ENCODE peak calls at places on chromosomes 6 and 20, in nine cellular contexts. T is HCT116, B is neuronal stem cell, Q is pancreas, C is left ventricle myocardium inferior, N is RWPE1, M is H9, H is endodermal cell, W is SJCRH30. A is an unnamed sample.

GRCh38 chr20:57087102-57087501 is 179.3 kb downstream of the BMP7 start:
- DNase-seq in H (no peak), W (no peak), C (no peak), Q (no peak), B (no peak), M (peak), T (peak), N (no peak), A (no peak)

GRCh38 chr6:111552241-111552744 is 53.4 kb downstream of the TRAF3IP2 start:
- DNase-seq in M (peak), B (peak), Q (peak), C (peak), H (peak), N (peak), T (no peak), W (peak), A (peak)

GRCh38 chr6:79117752-79118151 is 39.7 kb upstream of the PHIP start:
- DNase-seq in C (no peak), T (no peak), W (no peak), M (no peak), Q (no peak), B (no peak), N (no peak), H (no peak), A (no peak)

GRCh38 chr6:106511274-106512047 is 117.8 kb downstream of the RTN4IP1 start:
- DNase-seq in Q (peak), T (no peak), B (peak), W (no peak), M (peak), H (peak), C (no peak), N (peak), A (no peak)

GRCh38 chr20:33947709-33948295 is 45.9 kb upstream of the RALY start:
- DNase-seq in B (peak), N (peak), H (peak), W (peak), C (no peak), Q (no peak), M (peak), T (peak), A (no peak)

GRCh38 chr6:159941286-159942113 is 27.4 kb upstream of the IGF2R start:
- DNase-seq in M (no peak), C (no peak), N (no peak), W (no peak), T (peak), B (no peak), Q (no peak), H (no peak), A (no peak)

GRCh38 chr6:145964948-145965366 is 799 bp upstream of the SHPRH start:
- DNase-seq in B (no peak), H (no peak), C (no peak), W (no peak), T (no peak), N (no peak), Q (no peak), M (no peak), A (no peak)

GRCh38 chr20:50354690-50355592 is 155.2 kb upstream of the PTPN1 start:
- DNase-seq in B (no peak), M (no peak), C (no peak), H (no peak), W (no peak), N (peak), Q (no peak), T (no peak), A (no peak)

GRCh38 chr6:134340574-134340973 is 22.7 kb upstream of the SGK1 start:
- DNase-seq in W (no peak), T (no peak), M (no peak), B (no peak), Q (no peak), H (no peak), N (no peak), C (no peak), A (no peak)

GRCh38 chr6:113414511-113414910 is 442.6 kb upstream of the MARCKS start:
- DNase-seq in M (no peak), N (peak), W (peak), H (no peak), B (no peak), C (no peak), T (peak), Q (peak), A (no peak)
- H3K27ac ChIP-seq in M (no peak), N (no peak), W (no peak), H (no peak), B (no peak), C (no peak), T (no peak), Q (no peak), A (no peak)

GRCh38 chr6:3478341-3478740 is 21.5 kb upstream of the SLC22A23 start:
- DNase-seq in H (peak), T (no peak), Q (no peak), N (no peak), C (no peak), B (no peak), W (no peak), M (no peak), A (no peak)
- H3K27ac ChIP-seq in H (no peak), T (no peak), Q (no peak), N (no peak), C (no peak), B (no peak), W (no peak), M (no peak), A (no peak)

DNA sequence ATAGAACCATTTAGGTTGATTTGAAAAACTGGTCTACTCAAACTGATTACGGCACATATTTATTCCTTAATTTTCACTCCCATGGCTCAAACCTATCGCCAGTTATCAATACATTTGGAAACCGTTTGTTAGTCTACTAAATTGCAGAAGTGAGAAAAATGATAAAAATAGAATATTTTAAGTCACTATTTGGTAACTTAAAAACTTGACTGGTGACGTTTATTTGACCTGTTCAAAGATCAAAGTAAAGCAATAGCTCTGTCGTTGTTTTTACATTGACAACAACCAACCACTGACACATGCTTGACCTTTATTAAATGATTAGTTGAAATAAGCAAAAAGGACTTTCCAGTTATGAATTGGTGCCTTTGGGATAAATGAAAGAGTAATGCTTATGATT is 402.9 kb upstream of the MAP3K7 start:
- DNase-seq in C (no peak), H (no peak), W (no peak), N (no peak), T (no peak), Q (no peak), M (no peak), B (no peak), A (no peak)
- H3K27ac ChIP-seq in C (no peak), H (no peak), W (no peak), N (no peak), T (no peak), Q (no peak), M (no peak), B (no peak), A (no peak)

GRCh38 chr20:23304616-23305015 is 46.0 kb upstream of the NXT1 start:
- DNase-seq in M (no peak), H (no peak), B (no peak), N (no peak), C (no peak), T (no peak), Q (no peak), W (no peak), A (no peak)

GRCh38 chr20:23303325-23304102 is 47.1 kb upstream of the NXT1 start:
- DNase-seq in Q (no peak), B (no peak), T (no peak), N (no peak), C (no peak), W (no peak), H (no peak), M (no peak), A (no peak)

GRCh38 chr20:23302801-23303200 is 47.8 kb upstream of the NXT1 start:
- DNase-seq in H (no peak), W (no peak), T (no peak), N (no peak), C (no peak), Q (no peak), M (no peak), B (no peak), A (no peak)

GRCh38 chr20:23301436-23302050 is 49.0 kb upstream of the NXT1 start:
- DNase-seq in Q (no peak), M (no peak), N (no peak), B (no peak), C (no peak), H (peak), T (no peak), W (no peak), A (no peak)

DNA sequence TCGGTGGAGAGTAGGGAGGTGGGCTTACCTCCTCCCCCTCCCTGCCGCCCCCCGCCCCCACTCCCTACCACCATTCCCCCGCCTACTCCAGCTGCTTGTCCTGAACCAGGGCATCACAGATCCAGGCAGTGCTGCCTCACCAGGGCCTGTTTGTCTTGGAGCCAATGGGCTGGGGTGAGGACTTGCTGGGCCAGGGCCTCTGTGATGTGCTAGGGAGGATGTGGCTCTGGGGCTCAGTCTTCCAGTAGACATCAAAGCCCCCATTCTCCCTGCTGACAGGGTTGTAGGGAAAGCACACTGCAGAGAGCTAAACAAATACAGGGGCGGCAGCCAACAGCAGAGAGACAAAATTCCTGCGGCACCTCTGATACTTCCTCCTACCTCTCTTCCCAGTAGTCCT is 48.2 kb upstream of the NXT1 start:
- DNase-seq in N (no peak), T (no peak), Q (no peak), H (no peak), M (no peak), B (no peak), W (no peak), C (no peak), A (no peak)
- H3K27ac ChIP-seq in N (no peak), T (no peak), Q (no peak), H (no peak), M (no peak), B (no peak), W (no peak), C (no peak), A (no peak)

GRCh38 chr6:127464161-127464880 is 5.1 kb upstream of the KIAA0408 start:
- DNase-seq in B (no peak), N (no peak), H (no peak), T (no peak), W (no peak), M (no peak), Q (no peak), C (no peak), A (no peak)

GRCh38 chr6:127460465-127460864 is 1.3 kb upstream of the KIAA0408 start:
- DNase-seq in C (no peak), T (no peak), Q (no peak), B (no peak), M (no peak), H (no peak), W (no peak), N (no peak), A (no peak)

GRCh38 chr6:127464881-127465459 is 5.8 kb upstream of the KIAA0408 start:
- DNase-seq in T (peak), H (peak), C (peak), M (peak), N (peak), Q (peak), B (peak), W (peak), A (peak)

GRCh38 chr6:127462391-127462790 is 3.2 kb upstream of the KIAA0408 start:
- DNase-seq in Q (no peak), H (peak), N (no peak), C (no peak), W (no peak), M (no peak), T (no peak), B (no peak), A (no peak)

GRCh38 chr6:127463056-127463455 is 3.9 kb upstream of the KIAA0408 start:
- DNase-seq in W (no peak), M (no peak), B (no peak), H (no peak), C (no peak), Q (no peak), N (no peak), T (no peak), A (no peak)
- H3K27ac ChIP-seq in W (no peak), M (no peak), B (no peak), H (no peak), C (no peak), Q (no peak), N (no peak), T (no peak), A (no peak)